ENCODE peak calls at places on chromosomes 7 and 10, in ten cellular contexts. A is SK-N-SH, N is spleen, H is stomach, J is transverse colon, W is Panc1, D is suprapubic skin, C is GM23338, M is prostate gland, Q is HCT116. G is an unnamed sample.

GRCh38 chr7:13106513-13106912 is 419.1 kb downstream of the ARL4A start:
- DNase-seq in A (no peak), N (no peak), H (no peak), J (no peak), W (no peak), D (no peak), C (no peak), M (no peak), Q (no peak), G (no peak)

GRCh38 chr7:127437772-127438330 is 45.3 kb upstream of the ZNF800 start:
- DNase-seq in A (no peak), N (no peak), H (no peak), J (no peak), W (no peak), D (no peak), C (no peak), M (no peak), Q (no peak), G (no peak)

GRCh38 chr10:133034092-133034491 is 53.6 kb upstream of the ADGRA1 start:
- DNase-seq in A (no peak), N (no peak), H (no peak), J (no peak), W (no peak), D (no peak), C (no peak), M (no peak), Q (no peak), G (no peak)

GRCh38 chr10:77989081-77989724 is 40.1 kb downstream of the POLR3A start:
- DNase-seq in A (no peak), N (peak; percentile 38), H (peak; percentile 60), J (no peak), W (no peak), D (no peak), C (no peak), M (no peak), Q (no peak), G (no peak)

GRCh38 chr10:64350665-64351064 is 829.5 kb downstream of the REEP3 start:
- DNase-seq in A (no peak), N (no peak), H (no peak), J (no peak), W (no peak), D (no peak), C (no peak), M (no peak), Q (no peak), G (no peak)

GRCh38 chr7:43942997-43943701 is 16.9 kb downstream of the UBE2D4 start:
- DNase-seq in A (no peak), N (no peak), H (peak; percentile 28), J (peak; percentile 33), W (no peak), D (no peak), C (peak; percentile 52), M (no peak), Q (no peak), G (no peak)

GRCh38 chr10:90738885-90739284 is 119.0 kb downstream of the HTR7 start:
- DNase-seq in A (no peak), N (no peak), H (no peak), J (no peak), W (no peak), D (no peak), C (no peak), M (no peak), Q (no peak), G (no peak)

GRCh38 chr10:107474650-107475049 is 310.1 kb upstream of the SORCS1 start:
- DNase-seq in A (no peak), N (no peak), H (no peak), J (no peak), W (no peak), D (no peak), C (no peak), M (no peak), Q (no peak), G (no peak)

GRCh38 chr7:31408120-31408729 is 67.7 kb upstream of the NEUROD6 start:
- DNase-seq in A (no peak), N (no peak), H (no peak), J (no peak), W (peak; percentile 67), D (no peak), C (no peak), M (peak; percentile 29), Q (peak; percentile 18), G (no peak)

GRCh38 chr7:99078416-99078815 is 65.5 kb downstream of the SMURF1 start:
- DNase-seq in A (no peak), N (no peak), H (no peak), J (no peak), W (no peak), D (no peak), C (no peak), M (peak; percentile 34), Q (no peak), G (peak; percentile 68)

GRCh38 chr10:115939101-115939815 is 333.7 kb downstream of the GFRA1 start:
- DNase-seq in A (no peak), N (no peak), H (no peak), J (no peak), W (no peak), D (no peak), C (no peak), M (no peak), Q (no peak), G (no peak)

GRCh38 chr7:80858141-80858903 is 60.5 kb downstream of the SEMA3C start:
- DNase-seq in A (no peak), N (no peak), H (no peak), J (no peak), W (no peak), D (no peak), C (no peak), M (no peak), Q (no peak), G (no peak)

GRCh38 chr7:18116661-18117060 is 89.0 kb upstream of the PRPS1L1 start:
- DNase-seq in A (no peak), N (no peak), H (no peak), J (no peak), W (no peak), D (no peak), C (no peak), M (no peak), Q (no peak), G (no peak)

GRCh38 chr7:107442678-107443077 is 27.2 kb upstream of the GPR22 start:
- DNase-seq in A (no peak), N (no peak), H (no peak), J (no peak), W (no peak), D (no peak), C (no peak), M (no peak), Q (no peak), G (no peak)

GRCh38 chr7:107441576-107442422 is 28.1 kb upstream of the GPR22 start:
- DNase-seq in A (no peak), N (no peak), H (no peak), J (no peak), W (no peak), D (no peak), C (no peak), M (no peak), Q (no peak), G (no peak)

GRCh38 chr7:107435749-107436148 is 34.1 kb upstream of the GPR22 start:
- DNase-seq in A (no peak), N (no peak), H (no peak), J (no peak), W (no peak), D (no peak), C (no peak), M (no peak), Q (no peak), G (no peak)

GRCh38 chr7:107439025-107439424 is 30.8 kb upstream of the GPR22 start:
- DNase-seq in A (no peak), N (no peak), H (no peak), J (no peak), W (no peak), D (no peak), C (no peak), M (no peak), Q (no peak), G (no peak)
- H3K36me3 ChIP-seq in A (peaks cover 6% of the 10 kb centered on the region), N (peaks cover 6% of the 10 kb centered on the region), H (no peaks in the 10 kb centered on the region), J (no peaks in the 10 kb centered on the region), W (no peaks in the 10 kb centered on the region), D (no peaks in the 10 kb centered on the region), C (no peaks in the 10 kb centered on the region), M (no peaks in the 10 kb centered on the region), Q (no peaks in the 10 kb centered on the region), G (no peaks in the 10 kb centered on the region)

DNA sequence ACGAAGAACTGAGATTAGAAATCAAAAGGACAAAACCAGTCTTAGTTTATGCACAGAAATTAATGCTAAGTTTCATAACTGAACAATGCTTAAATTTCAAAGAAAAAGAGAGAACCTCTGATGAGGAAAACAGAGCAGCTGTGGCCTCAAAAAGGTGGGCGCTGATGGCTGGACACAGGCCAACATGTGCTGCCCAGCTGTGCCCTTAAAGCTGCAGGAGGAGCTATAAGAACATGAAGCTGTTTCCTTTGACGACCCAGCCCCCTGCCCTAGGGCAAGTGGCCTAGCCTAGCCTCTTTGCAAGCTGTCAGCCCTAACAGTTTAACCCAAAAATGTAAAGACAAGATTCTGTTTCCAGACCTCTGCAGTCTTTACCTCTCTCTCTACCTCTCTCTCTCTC is 107.7 kb downstream of the GRID1 start:
- DNase-seq in A (peak; percentile 78), N (peak; percentile 54), H (peak; percentile 10), J (no peak), W (no peak), D (no peak), C (no peak), M (no peak), Q (no peak), G (no peak)
- H3K4me1 ChIP-seq in A (peaks cover 50% of the 10 kb centered on the region), N (no peaks in the 10 kb centered on the region), H (peaks cover 11% of the 10 kb centered on the region), J (no peaks in the 10 kb centered on the region), W (peaks cover 5% of the 10 kb centered on the region), D (peaks cover 19% of the 10 kb centered on the region), C (peaks cover 12% of the 10 kb centered on the region), M (no peaks in the 10 kb centered on the region), Q (peaks cover 10% of the 10 kb centered on the region), G (peaks cover 11% of the 10 kb centered on the region)

DNA sequence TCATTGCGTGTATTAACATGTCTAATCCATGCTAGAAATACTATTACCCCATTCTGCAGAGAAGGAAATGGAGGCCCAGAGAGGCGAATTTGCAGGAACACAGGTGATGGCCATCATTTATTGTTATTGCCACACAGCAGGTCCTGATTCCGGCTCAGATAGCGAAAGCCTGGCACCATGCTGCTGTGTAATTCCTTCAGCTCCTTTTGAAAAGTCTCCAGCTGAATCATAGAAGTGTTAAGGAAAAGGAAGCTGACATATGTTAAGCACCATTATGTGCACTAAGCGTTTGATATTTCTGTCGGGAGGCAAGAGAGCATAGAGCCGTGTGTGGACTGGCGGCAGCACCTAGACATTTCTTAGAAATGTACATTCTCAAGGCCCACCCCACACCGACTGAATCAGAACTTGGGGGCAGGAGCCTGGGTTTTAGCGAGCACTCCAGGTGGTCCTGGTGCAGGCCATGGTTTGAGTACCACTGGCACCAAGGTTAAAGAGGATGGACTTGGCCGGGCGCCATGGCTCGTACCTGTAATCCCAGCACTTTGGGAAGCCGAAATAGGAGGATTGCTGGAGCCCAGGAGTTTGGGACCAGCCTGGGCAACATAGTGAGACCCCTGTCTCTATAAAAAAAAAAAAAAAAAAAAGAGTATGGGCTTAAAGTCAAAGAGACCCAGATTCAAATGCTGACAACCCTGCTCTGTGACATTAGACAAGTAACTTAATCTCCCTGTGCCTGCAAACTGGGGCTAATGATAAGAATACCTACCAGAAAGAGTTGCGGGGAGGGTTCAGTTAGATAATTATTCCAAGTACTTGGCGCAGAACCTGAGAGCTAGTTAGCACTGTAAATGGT is 52.2 kb downstream of the UNC5B start:
- DNase-seq in A (no peak), N (no peak), H (no peak), J (no peak), W (no peak), D (no peak), C (no peak), M (no peak), Q (no peak), G (no peak)
- TF ChIP-seq POLR2AphosphoS5 in A (no peak), N (no peak), H (no peak), J (no peak), W (no peak), D (no peak), C (no peak), M (no peak), Q (no peak), G (no peak)

GRCh38 chr7:47290466-47290865 is 291.4 kb downstream of the TNS3 start:
- DNase-seq in A (no peak), N (no peak), H (no peak), J (no peak), W (no peak), D (no peak), C (no peak), M (no peak), Q (no peak), G (no peak)
- H3K36me3 ChIP-seq in A (peaks cover 65% of the 10 kb centered on the region), N (peaks cover 100% of the 10 kb centered on the region), H (peaks cover 27% of the 10 kb centered on the region), J (no peaks in the 10 kb centered on the region), W (peaks cover 96% of the 10 kb centered on the region), D (peaks cover 4% of the 10 kb centered on the region), C (peaks cover 7% of the 10 kb centered on the region), M (no peaks in the 10 kb centered on the region), Q (no peaks in the 10 kb centered on the region), G (peaks cover 54% of the 10 kb centered on the region)

G was measured in esophagus muscularis mucosa.